ENCODE peak calls at places on chromosome 19, in ten cellular contexts. Q is RWPE1; J is brain microvascular endothelial cell; U is GM23248; B is H9; X is CD8-positive, alpha-beta memory T cell; T is GM23338; Z is lower lobe of right lung; R is Karpas-422; V is CD4-positive, alpha-beta T cell. K is an unnamed sample.

GRCh38 chr19:50833802-50834167 is 411 bp upstream of the KLK15 start:
- DNase-seq in X (no peak), Q (no peak), B (no peak), Z (no peak), V (no peak), J (no peak), R (no peak), T (no peak), U (no peak), K (no peak)

GRCh38 chr19:45908956-45909355 is 5.6 kb downstream of the NANOS2 start:
- DNase-seq in J (no peak), Z (no peak), U (peak; percentile 64), T (no peak), X (no peak), Q (no peak), B (no peak), R (no peak), V (no peak), K (no peak)

GRCh38 chr19:23409392-23410048 is 14.2 kb upstream of the ZNF91 start:
- DNase-seq in V (no peak), X (no peak), J (no peak), Q (no peak), Z (no peak), B (no peak), T (no peak), R (no peak), U (no peak), K (no peak)

GRCh38 chr19:46776927-46777911 is 11.2 kb downstream of the SLC1A5 start:
- DNase-seq in Q (peak; percentile 44), T (peak; percentile 90), V (no peak), Z (no peak), R (peak; percentile 76), U (peak; percentile 25), J (no peak), X (no peak), B (peak; percentile 97), K (no peak)

GRCh38 chr19:28406237-28406596 is 806.7 kb downstream of the UQCRFS1 start:
- DNase-seq in Z (no peak), B (no peak), V (no peak), U (no peak), J (no peak), T (no peak), X (no peak), Q (no peak), R (no peak), K (no peak)

GRCh38 chr19:33771308-33772101 is 25.2 kb upstream of the KCTD15 start:
- DNase-seq in Q (peak; percentile 69), U (peak; percentile 73), B (peak; percentile 71), J (peak; percentile 45), V (peak; percentile 39), X (peak; percentile 54), Z (peak; percentile 74), T (peak; percentile 82), R (peak; percentile 92), K (peak; percentile 59)

GRCh38 chr19:23318143-23318542 is 67.9 kb upstream of the ZNF724 start:
- DNase-seq in X (no peak), J (no peak), T (no peak), R (no peak), U (peak; percentile 7), V (no peak), Z (no peak), Q (peak; percentile 6), B (no peak), K (no peak)

GRCh38 chr19:16930753-16931152 is 42.0 kb downstream of the F2RL3 start:
- DNase-seq in Z (no peak), V (no peak), B (no peak), Q (no peak), J (no peak), R (no peak), X (no peak), T (no peak), U (no peak), K (no peak)

GRCh38 chr19:41408256-41408655 is 10.6 kb downstream of the BCKDHA start:
- DNase-seq in B (peak; percentile 45), V (no peak), T (peak; percentile 57), Z (no peak), Q (no peak), U (no peak), R (peak; percentile 76), X (no peak), J (no peak), K (no peak)

GRCh38 chr19:35095667-35096368 is 19.8 kb upstream of the FXYD3 start:
- DNase-seq in B (no peak), X (no peak), U (no peak), J (no peak), T (no peak), V (no peak), R (no peak), Q (peak; percentile 82), Z (no peak), K (no peak)
- H3K27ac ChIP-seq in B (no peak overlapping the region), X (no peak overlapping the region), U (no peak overlapping the region), J (no peak overlapping the region), T (no peak overlapping the region), V (no peak overlapping the region), R (no peak overlapping the region), Q (peak overlapping the region; percentile 92), Z (no peak overlapping the region), K (no peak overlapping the region)

GRCh38 chr19:18919895-18920204 is 335 bp downstream of the DDX49 start:
- DNase-seq in B (no peak), V (no peak), Q (no peak), Z (no peak), T (no peak), R (no peak), X (no peak), J (no peak), U (peak; percentile 61), K (no peak)
- H3K27ac ChIP-seq in B (no peak overlapping the region), V (peak overlapping the region; percentile 51), Q (peak overlapping the region; percentile 84), Z (peak overlapping the region; percentile 84), T (peak overlapping the region; percentile 1), R (no peak overlapping the region), X (peak overlapping the region; percentile 84), J (peak overlapping the region; percentile 73), U (peak overlapping the region; percentile 80), K (peak overlapping the region; percentile 79)

GRCh38 chr19:10139952-10140351 is 20.3 kb upstream of the EIF3G start:
- DNase-seq in R (no peak), B (no peak), Q (no peak), T (no peak), Z (no peak), J (no peak), V (no peak), U (no peak), X (no peak), K (no peak)

GRCh38 chr19:10143700-10144099 is 24.0 kb upstream of the EIF3G start:
- DNase-seq in V (no peak), B (no peak), T (no peak), J (no peak), U (no peak), R (no peak), Q (no peak), X (no peak), Z (no peak), K (peak; percentile 28)

GRCh38 chr19:10142701-10143375 is 23.1 kb upstream of the EIF3G start:
- DNase-seq in B (no peak), V (peak; percentile 60), R (no peak), T (no peak), U (no peak), X (peak; percentile 23), Z (peak; percentile 64), J (no peak), Q (no peak), K (peak; percentile 76)

GRCh38 chr19:10141973-10142372 is 22.3 kb upstream of the EIF3G start:
- DNase-seq in V (no peak), R (no peak), Z (no peak), B (no peak), Q (no peak), U (no peak), T (no peak), J (no peak), X (no peak), K (no peak)

GRCh38 chr19:10141479-10141878 is 21.8 kb upstream of the EIF3G start:
- DNase-seq in X (no peak), U (no peak), R (no peak), B (no peak), T (no peak), J (no peak), V (no peak), Z (no peak), Q (no peak), K (no peak)
- H3K27ac ChIP-seq in X (no peak overlapping the region), U (no peak overlapping the region), R (no peak overlapping the region), B (no peak overlapping the region), T (no peak overlapping the region), J (no peak overlapping the region), V (peak overlapping the region; percentile 86), Z (no peak overlapping the region), Q (no peak overlapping the region), K (peak overlapping the region; percentile 66)

GRCh38 chr19:8360196-8360595 is 3.8 kb upstream of the ANGPTL4 start:
- DNase-seq in U (no peak), J (no peak), Q (no peak), X (no peak), V (no peak), B (no peak), R (no peak), Z (no peak), T (no peak), K (no peak)

GRCh38 chr19:8366121-8366581 is 2.2 kb downstream of the ANGPTL4 start:
- DNase-seq in T (no peak), Q (no peak), B (no peak), U (no peak), Z (peak; percentile 36), J (no peak), V (no peak), X (no peak), R (no peak), K (no peak)

GRCh38 chr19:8363803-8364771 is at the start of gene ANGPTL4:
- DNase-seq in X (peak; percentile 21), U (peak; percentile 81), B (peak; percentile 81), J (peak; percentile 74), Q (peak; percentile 54), R (no peak), V (peak; percentile 22), T (peak; percentile 84), Z (peak; percentile 60), K (peak; percentile 24)

GRCh38 chr19:8358948-8359347 is 5.0 kb upstream of the ANGPTL4 start:
- DNase-seq in U (no peak), X (no peak), V (no peak), Z (no peak), Q (no peak), J (no peak), B (no peak), T (no peak), R (no peak), K (no peak)

DNA sequence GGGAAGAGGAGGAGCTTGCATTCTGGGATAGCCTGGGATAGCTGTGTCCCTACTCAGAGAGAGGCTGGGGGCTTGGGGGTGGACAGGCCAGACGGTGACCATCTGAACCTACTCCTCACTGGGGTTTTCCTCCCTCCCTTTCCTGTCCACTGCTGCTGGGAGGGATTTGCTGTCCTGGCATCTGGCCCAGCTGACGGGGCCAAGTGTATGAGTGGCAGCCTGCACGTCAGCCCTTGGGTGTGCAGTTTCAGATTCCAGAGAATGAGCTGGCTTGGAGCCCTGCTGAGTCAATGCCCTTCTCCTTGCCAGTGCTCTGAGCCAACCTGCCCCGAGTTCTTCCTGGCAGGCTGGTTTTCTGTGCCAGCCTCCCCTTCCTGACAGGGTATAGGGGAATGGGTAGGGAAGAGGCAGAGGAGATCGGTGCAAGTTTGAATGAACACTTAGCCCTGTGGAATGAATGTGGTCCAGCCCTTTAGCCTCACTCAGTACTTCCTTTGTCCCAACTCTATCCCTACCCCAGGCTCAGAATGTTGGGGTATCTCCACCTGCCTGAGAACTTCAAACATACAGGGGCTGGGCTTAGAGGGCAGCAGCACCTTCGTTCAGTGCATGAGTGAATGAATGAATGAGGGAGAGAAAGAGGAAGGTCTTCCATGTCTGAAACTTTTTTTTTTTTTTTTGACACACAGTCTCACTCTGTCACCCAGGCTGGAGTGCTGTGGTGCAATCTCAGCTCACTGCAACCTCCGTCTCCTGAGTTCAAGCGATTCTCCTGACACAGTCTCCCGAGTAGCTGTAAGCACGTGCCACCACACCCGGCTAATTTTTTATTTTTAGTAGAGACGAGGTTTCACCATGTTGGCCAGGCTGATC is 1.8 kb upstream of the ANGPTL4 start:
- DNase-seq in Z (peak; percentile 93), X (no peak), J (peak; percentile 98), R (no peak), V (no peak), U (peak; percentile 99), B (no peak), T (no peak), Q (peak; percentile 94), K (no peak)
- H3K27ac ChIP-seq in Z (peak overlapping the region; percentile 77), X (no peak overlapping the region), J (peak overlapping the region; percentile 82), R (no peak overlapping the region), V (no peak overlapping the region), U (peak overlapping the region; percentile 83), B (no peak overlapping the region), T (no peak overlapping the region), Q (peak overlapping the region; percentile 90), K (no peak overlapping the region)